ENCODE peak calls at places on chromosomes 11 and 22, in five cellular contexts. F is Calu3, D is progenitor cell of endocrine pancreas, V is stomach, Q is AG09319. H is an unnamed sample.

GRCh38 chr11:11476971-11477645 is 124.1 kb upstream of the CSNK2A3 start:
- DNase-seq in F (no peak), D (no peak), V (no peak), Q (no peak), H (no peak)

GRCh38 chr22:43867839-43868652 is 5.7 kb upstream of the SULT4A1 start:
- DNase-seq in F (peak), D (peak), V (peak), Q (peak), H (peak)

GRCh38 chr22:26360169-26360885 is 68.7 kb upstream of the ASPHD2 start:
- DNase-seq in F (peak), D (peak), V (peak), Q (peak), H (peak)

GRCh38 chr11:35418847-35419712 is at the start of gene SLC1A2:
- DNase-seq in F (peak), D (peak), V (no peak), Q (no peak), H (peak)

GRCh38 chr11:62922189-62922589 is 1.0 kb upstream of the CHRM1 start:
- DNase-seq in F (no peak), D (no peak), V (no peak), Q (no peak), H (no peak)

GRCh38 chr11:81497202-81497804 is 1236.4 kb downstream of the FAM181B start:
- DNase-seq in F (peak), D (no peak), V (no peak), Q (no peak), H (peak)

GRCh38 chr22:23514317-23515038 is 65.6 kb downstream of the IGLL1 start:
- DNase-seq in F (no peak), D (no peak), V (no peak), Q (no peak), H (no peak)

GRCh38 chr11:2399488-2400068 is 972 bp upstream of the TSSC4 start:
- DNase-seq in F (peak), D (no peak), V (peak), Q (no peak), H (no peak)

GRCh38 chr22:44755956-44756361 is 3.6 kb downstream of the ARHGAP8 start:
- DNase-seq in F (peak), D (peak), V (peak), Q (no peak), H (no peak)

GRCh38 chr22:44363214-44363979 is 50.6 kb upstream of the SHISAL1 start:
- DNase-seq in F (peak), D (no peak), V (peak), Q (peak), H (peak)

GRCh38 chr11:41665633-41666032 is 206.2 kb upstream of the LRRC4C start:
- DNase-seq in F (no peak), D (no peak), V (no peak), Q (no peak), H (no peak)

GRCh38 chr11:1560011-1560579 is 12.0 kb downstream of the DUSP8 start:
- DNase-seq in F (no peak), D (no peak), V (no peak), Q (no peak), H (no peak)

GRCh38 chr11:20337526-20338154 is 25.9 kb upstream of the HTATIP2 start:
- DNase-seq in F (peak), D (no peak), V (no peak), Q (no peak), H (no peak)

GRCh38 chr11:59767212-59767611 is 12.0 kb downstream of the STX3 start:
- DNase-seq in F (no peak), D (no peak), V (no peak), Q (no peak), H (no peak)

GRCh38 chr22:33314316-33314715 is 256.1 kb upstream of the SYN3 start:
- DNase-seq in F (no peak), D (no peak), V (no peak), Q (no peak), H (no peak)

GRCh38 chr11:128086794-128087193 is 500.6 kb downstream of the ETS1 start:
- DNase-seq in F (no peak), D (no peak), V (no peak), Q (no peak), H (no peak)

GRCh38 chr11:69801513-69802335 is 17.5 kb downstream of the FGF3 start:
- DNase-seq in F (peak), D (peak), V (peak), Q (no peak), H (no peak)

GRCh38 chr11:115552773-115553438 is 48.7 kb upstream of the CADM1 start:
- DNase-seq in F (no peak), D (no peak), V (no peak), Q (no peak), H (no peak)

GRCh38 chr11:11841121-11841604 is 609 bp upstream of the USP47 start:
- DNase-seq in F (no peak), D (peak), V (peak), Q (no peak), H (no peak)

GRCh38 chr11:75602916-75603315 is 40.9 kb downstream of the SERPINH1 start:
- DNase-seq in F (no peak), D (no peak), V (no peak), Q (no peak), H (no peak)

GRCh38 chr22:29309332-29310064 is 3.0 kb downstream of the GAS2L1 start:
- DNase-seq in F (peak), D (no peak), V (peak), Q (no peak), H (no peak)

GRCh38 chr11:68581439-68581838 is 102.9 kb upstream of the GAL start:
- DNase-seq in F (no peak), D (no peak), V (no peak), Q (no peak), H (no peak)

GRCh38 chr11:47950396-47950795 is 30.0 kb upstream of the PTPRJ start:
- DNase-seq in F (no peak), D (no peak), V (no peak), Q (no peak), H (no peak)

GRCh38 chr22:33838644-33839043 is 81.6 kb downstream of the LARGE1 start:
- DNase-seq in F (no peak), D (no peak), V (no peak), Q (no peak), H (no peak)

GRCh38 chr11:114399903-114400221 is 449 bp downstream of the C11orf71 start:
- DNase-seq in F (peak), D (peak), V (peak), Q (peak), H (no peak)

GRCh38 chr11:73539506-73540084 is 58.3 kb downstream of the FAM168A start:
- DNase-seq in F (no peak), D (no peak), V (no peak), Q (no peak), H (no peak)

GRCh38 chr11:61071208-61071681 is 31.0 kb upstream of the CD5 start:
- DNase-seq in F (no peak), D (no peak), V (no peak), Q (no peak), H (no peak)

GRCh38 chr11:113249491-113249763 is 65.0 kb upstream of the TTC12 start:
- DNase-seq in F (peak), D (no peak), V (no peak), Q (no peak), H (no peak)
- TF ChIP-seq CTCF in F (no peak), D (peak), V (no peak), Q (peak), H (peak)

GRCh38 chr11:111574373-111575230 is 27.6 kb upstream of the SIK2 start:
- DNase-seq in F (no peak), D (no peak), V (no peak), Q (no peak), H (no peak)
- TF ChIP-seq CTCF in F (no peak), D (no peak), V (no peak), Q (peak), H (no peak)

GRCh38 chr22:35037089-35037488 is 28.9 kb upstream of the ISX start:
- DNase-seq in F (no peak), D (no peak), V (no peak), Q (no peak), H (no peak)
- TF ChIP-seq CTCF in F (no peak), D (peak), V (no peak), Q (no peak), H (peak)

DNA sequence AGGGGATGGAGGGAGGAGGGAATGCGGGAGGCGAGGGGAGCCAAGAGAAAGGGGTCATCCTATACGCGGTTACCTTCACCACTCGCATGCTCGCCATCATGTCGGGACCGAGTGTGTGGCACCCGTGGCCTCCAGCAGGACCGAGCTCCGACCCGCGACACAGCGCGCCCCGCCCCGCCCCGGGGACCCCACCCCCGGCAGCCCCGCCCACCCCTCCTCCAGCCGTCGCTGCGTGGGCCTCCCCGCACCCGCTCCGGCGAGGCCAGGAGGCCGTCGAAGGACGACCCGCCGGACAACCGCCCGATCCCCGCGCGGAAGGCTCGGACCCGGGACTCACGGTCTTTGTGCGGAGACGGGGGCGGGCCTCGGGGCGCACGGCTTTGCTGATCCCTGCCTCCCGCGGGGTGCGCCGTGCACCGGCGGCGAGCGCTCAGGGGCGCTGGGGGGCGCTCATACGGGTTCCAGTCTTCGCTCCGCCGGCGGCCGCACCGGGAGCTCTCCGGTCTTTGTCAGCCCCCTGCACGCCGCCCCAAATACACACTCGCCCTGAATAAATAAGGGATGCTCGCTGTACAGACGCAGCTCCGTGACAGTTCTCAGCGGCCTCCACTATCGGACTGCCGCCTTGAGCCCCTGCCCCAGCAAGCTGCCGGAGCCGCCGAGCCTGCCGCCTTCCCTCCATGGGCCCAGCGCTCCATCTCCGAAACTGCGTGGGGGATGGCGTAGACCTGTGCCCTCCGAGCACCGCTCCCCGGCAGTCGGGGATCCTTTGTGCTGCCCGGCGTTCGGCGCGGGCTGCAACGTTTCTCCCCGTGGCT is at the start of gene UBE2L6:
- DNase-seq in F (peak), D (peak), V (peak), Q (no peak), H (peak)
- TF ChIP-seq CTCF in F (peak), D (no peak), V (no peak), Q (no peak), H (no peak)

DNA sequence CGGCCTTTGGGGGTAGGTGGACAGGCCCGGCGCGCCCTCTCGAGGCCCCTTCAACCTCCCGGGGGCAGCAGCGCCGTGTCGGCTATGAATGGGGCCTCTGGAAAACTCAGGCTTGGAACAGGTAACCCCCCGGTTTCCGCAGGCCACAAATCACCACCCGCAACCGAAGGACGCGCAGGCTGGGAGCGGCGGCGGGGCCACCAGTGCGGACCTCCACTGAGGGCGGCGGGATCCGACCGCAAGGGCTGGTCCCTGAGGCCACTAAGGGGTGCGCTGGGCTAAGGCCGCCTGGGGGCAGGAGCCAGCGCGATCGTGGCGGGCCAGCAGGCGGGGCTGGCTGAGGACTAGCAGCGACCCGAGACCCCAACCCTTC is 695 bp upstream of the ATF4 start:
- DNase-seq in F (peak), D (no peak), V (peak), Q (no peak), H (peak)
- TF ChIP-seq CTCF in F (no peak), D (peak), V (no peak), Q (peak), H (peak)

GRCh38 chr22:49550766-49551362 is 276.8 kb downstream of the BRD1 start:
- DNase-seq in F (peak), D (no peak), V (no peak), Q (no peak), H (no peak)
- TF ChIP-seq CTCF in F (peak), D (no peak), V (no peak), Q (no peak), H (no peak)

GRCh38 chr11:92552942-92553341 is 328.3 kb downstream of the FAT3 start:
- DNase-seq in F (no peak), D (no peak), V (no peak), Q (no peak), H (no peak)
- TF ChIP-seq CTCF in F (no peak), D (peak), V (no peak), Q (no peak), H (peak)

GRCh38 chr11:119993732-119994131 is 144.2 kb downstream of the TRIM29 start:
- DNase-seq in F (no peak), D (no peak), V (peak), Q (no peak), H (no peak)
- TF ChIP-seq CTCF in F (no peak), D (peak), V (no peak), Q (no peak), H (no peak)

GRCh38 chr11:85721191-85721590 is 35.2 kb upstream of the CCDC89 start:
- DNase-seq in F (no peak), D (no peak), V (no peak), Q (no peak), H (peak)

GRCh38 chr11:85723088-85723487 is 37.1 kb upstream of the CCDC89 start:
- DNase-seq in F (peak), D (no peak), V (no peak), Q (no peak), H (no peak)

GRCh38 chr11:85724750-85725465 is 38.9 kb upstream of the CCDC89 start:
- DNase-seq in F (no peak), D (no peak), V (no peak), Q (no peak), H (no peak)

GRCh38 chr11:85725510-85726258 is 39.7 kb upstream of the CCDC89 start:
- DNase-seq in F (no peak), D (no peak), V (no peak), Q (peak), H (peak)
- TF ChIP-seq CTCF in F (no peak), D (no peak), V (no peak), Q (no peak), H (no peak)

GRCh38 chr11:43746670-43747069 is 66.1 kb downstream of the HSD17B12 start:
- DNase-seq in F (no peak), D (no peak), V (no peak), Q (no peak), H (no peak)
- TF ChIP-seq CTCF in F (no peak), D (no peak), V (no peak), Q (no peak), H (no peak)

H was measured in foreskin fibroblast.